ENCODE peak calls at places on chromosomes 7 and 10, in ten cellular contexts. T is K562, Z is upper lobe of left lung, S is sigmoid colon, M is HepG2, X is esophagus muscularis mucosa, V is transverse colon, R is stomach, P is H1, N is GM12878. A is an unnamed sample.

GRCh38 chr7:131106681-131107342 is 220.9 kb upstream of the MKLN1 start:
- DNase-seq in V (peak), R (peak), M (no peak), T (peak), Z (peak), S (peak), X (no peak), P (peak), N (no peak), A (peak)

GRCh38 chr7:158820656-158821055 is 8.7 kb downstream of the ESYT2 start:
- DNase-seq in R (no peak), S (no peak), P (peak), V (no peak), M (no peak), X (no peak), T (no peak), Z (no peak), N (no peak), A (no peak)

GRCh38 chr10:32961892-32962369 is 3.9 kb upstream of the ITGB1 start:
- DNase-seq in M (peak), V (no peak), T (no peak), N (no peak), R (no peak), S (no peak), P (no peak), Z (no peak), X (no peak), A (no peak)

GRCh38 chr7:151745090-151745638 is 131.8 kb downstream of the PRKAG2 start:
- DNase-seq in N (no peak), V (peak), S (no peak), P (no peak), T (no peak), X (no peak), R (peak), M (peak), Z (peak), A (no peak)

GRCh38 chr7:75772081-75773077 is at the start of gene CCL26:
- DNase-seq in V (peak), Z (peak), X (no peak), M (peak), S (peak), N (no peak), T (no peak), R (peak), P (no peak), A (peak)

GRCh38 chr10:99767901-99768300 is 14.5 kb upstream of the ABCC2 start:
- DNase-seq in S (no peak), V (no peak), M (no peak), R (no peak), N (no peak), T (no peak), P (no peak), Z (no peak), X (no peak), A (no peak)

GRCh38 chr10:110501142-110501937 is 3.6 kb downstream of the DUSP5 start:
- DNase-seq in R (peak), N (peak), P (peak), S (peak), M (peak), Z (peak), X (no peak), V (peak), T (peak), A (peak)

GRCh38 chr7:79272066-79272669 is 181.3 kb downstream of the MAGI2 start:
- DNase-seq in N (no peak), T (peak), S (no peak), P (no peak), Z (no peak), X (no peak), M (peak), R (no peak), V (no peak), A (no peak)

GRCh38 chr7:20862554-20862953 is 75.9 kb upstream of the SP8 start:
- DNase-seq in Z (no peak), P (no peak), T (no peak), S (no peak), R (no peak), V (no peak), X (no peak), M (no peak), N (no peak), A (no peak)

DNA sequence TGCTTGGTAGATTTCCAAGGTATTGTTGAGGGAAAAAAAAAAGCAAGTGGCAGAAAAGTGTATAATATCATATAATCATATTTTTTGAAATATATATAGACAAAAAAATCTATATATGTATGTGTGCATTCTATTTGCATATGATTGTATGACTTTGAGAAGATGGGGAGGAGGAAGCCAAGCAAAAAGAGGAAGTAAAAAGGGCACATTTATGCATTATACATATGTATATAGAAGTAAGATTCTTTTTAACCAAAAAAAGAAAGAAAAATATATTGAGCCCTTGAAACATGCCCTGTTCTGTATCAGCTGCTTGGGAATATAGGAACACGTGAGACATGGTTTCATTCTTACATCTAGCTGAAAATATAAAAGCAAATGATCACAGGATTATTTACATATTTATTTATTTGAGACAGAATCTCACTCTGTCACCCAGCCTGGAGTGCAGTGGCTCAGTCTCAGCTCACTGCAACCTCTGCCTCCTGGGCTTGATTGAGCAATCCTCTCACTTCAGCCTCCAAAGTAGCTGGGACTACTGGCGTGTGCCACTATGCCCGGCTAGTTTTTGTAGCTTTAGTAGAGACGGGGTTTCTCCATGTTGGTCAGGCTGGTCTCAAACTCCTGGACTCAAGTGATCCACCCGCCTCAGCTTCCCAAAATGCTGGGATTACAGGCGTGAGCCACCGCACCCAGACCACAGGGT is 18.0 kb upstream of the SLF2 start:
- DNase-seq in Z (no peak), V (peak), N (no peak), X (no peak), R (no peak), P (peak), T (no peak), S (no peak), M (no peak), A (no peak)
- TF ChIP-seq EP300 in Z (no peak), V (no peak), N (no peak), X (no peak), R (no peak), P (no peak), T (no peak), S (no peak), M (no peak), A (no peak)

DNA sequence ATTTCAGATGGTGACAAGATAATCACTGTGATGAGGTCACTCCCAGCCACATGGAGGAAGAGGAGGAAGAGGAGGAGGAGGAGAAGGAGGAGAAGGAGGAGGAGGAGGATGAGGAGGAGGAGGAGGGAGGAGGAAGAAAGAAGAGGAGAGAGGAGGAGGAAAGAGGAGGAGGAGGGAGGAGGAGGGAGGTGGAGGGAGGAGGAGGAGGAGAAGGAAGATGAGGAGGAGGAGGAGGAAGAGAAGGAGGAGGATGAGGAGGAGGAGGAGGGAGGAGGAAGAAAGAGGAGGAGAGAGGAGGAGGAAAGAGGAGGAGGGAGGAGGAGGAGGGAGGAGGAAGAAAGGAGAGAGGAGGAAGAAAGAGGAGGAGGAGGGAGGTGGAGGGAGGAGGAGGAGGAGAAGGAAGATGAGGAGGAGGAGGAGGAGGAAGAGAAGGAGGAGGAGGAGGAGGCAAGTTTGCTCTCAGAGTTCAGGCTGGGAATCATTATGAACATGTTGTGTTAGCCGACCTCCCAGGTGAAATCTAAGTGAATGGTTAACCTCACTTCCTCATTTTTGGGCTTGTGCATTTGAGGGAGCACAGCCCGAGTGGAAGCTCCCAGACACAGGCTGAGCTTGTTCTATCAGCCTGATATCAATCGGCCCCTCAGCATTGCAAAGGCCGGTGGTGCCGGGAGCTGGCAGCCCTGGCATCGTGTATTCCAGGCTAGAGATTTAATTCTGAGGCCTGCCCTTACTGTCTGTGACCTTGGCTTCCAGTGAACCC is 236.2 kb upstream of the PITRM1 start:
- DNase-seq in T (no peak), Z (no peak), R (no peak), P (no peak), X (no peak), V (no peak), N (no peak), S (no peak), M (no peak), A (peak)
- TF ChIP-seq POLR2A in T (no peak), Z (no peak), R (no peak), P (no peak), X (no peak), V (no peak), N (no peak), S (no peak), M (no peak), A (no peak)

GRCh38 chr10:125333769-125334168 is 173.4 kb upstream of the CTBP2 start:
- DNase-seq in T (no peak), M (no peak), P (no peak), R (no peak), N (no peak), Z (no peak), V (no peak), S (no peak), X (no peak), A (no peak)
- TF ChIP-seq POLR2AphosphoS5 in T (no peak), M (no peak), P (no peak), R (no peak), N (no peak), Z (no peak), V (no peak), S (no peak), X (no peak), A (no peak)

GRCh38 chr7:30977896-30978564 is 14.3 kb downstream of the GHRHR start:
- DNase-seq in M (peak), R (peak), X (no peak), Z (peak), N (no peak), S (peak), T (peak), P (peak), V (peak), A (no peak)
- TF ChIP-seq EP300 in M (no peak), R (no peak), X (no peak), Z (no peak), N (no peak), S (no peak), T (no peak), P (no peak), V (no peak), A (no peak)

GRCh38 chr7:2519119-2519930 is at the start of gene LFNG:
- DNase-seq in N (peak), T (peak), S (peak), Z (peak), V (peak), M (peak), R (peak), X (peak), P (peak), A (no peak)
- TF ChIP-seq POLR2A in N (peak), T (no peak), S (no peak), Z (peak), V (peak), M (no peak), R (no peak), X (no peak), P (no peak), A (peak)

GRCh38 chr10:113563306-113564088 is 10.6 kb downstream of the HABP2 start:
- DNase-seq in S (peak), R (peak), V (peak), M (peak), N (no peak), P (peak), T (peak), Z (peak), X (no peak), A (peak)
- TF ChIP-seq POLR2AphosphoS5 in S (no peak), R (no peak), V (no peak), M (no peak), N (no peak), P (no peak), T (no peak), Z (no peak), X (no peak), A (no peak)

GRCh38 chr10:77139746-77140145 is 497.9 kb downstream of the KCNMA1 start:
- DNase-seq in P (no peak), S (no peak), T (no peak), R (no peak), V (no peak), N (no peak), X (no peak), Z (no peak), M (no peak), A (no peak)

GRCh38 chr10:77146937-77147336 is 490.7 kb downstream of the KCNMA1 start:
- DNase-seq in V (no peak), S (no peak), P (no peak), T (no peak), M (no peak), X (no peak), R (no peak), Z (no peak), N (no peak), A (no peak)

GRCh38 chr10:77149001-77149400 is 488.6 kb downstream of the KCNMA1 start:
- DNase-seq in R (no peak), T (no peak), S (no peak), N (no peak), X (no peak), P (no peak), V (no peak), M (no peak), Z (no peak), A (no peak)

GRCh38 chr10:77147871-77148270 is 489.7 kb downstream of the KCNMA1 start:
- DNase-seq in V (no peak), S (no peak), R (no peak), X (no peak), N (no peak), Z (no peak), T (no peak), P (no peak), M (no peak), A (no peak)

DNA sequence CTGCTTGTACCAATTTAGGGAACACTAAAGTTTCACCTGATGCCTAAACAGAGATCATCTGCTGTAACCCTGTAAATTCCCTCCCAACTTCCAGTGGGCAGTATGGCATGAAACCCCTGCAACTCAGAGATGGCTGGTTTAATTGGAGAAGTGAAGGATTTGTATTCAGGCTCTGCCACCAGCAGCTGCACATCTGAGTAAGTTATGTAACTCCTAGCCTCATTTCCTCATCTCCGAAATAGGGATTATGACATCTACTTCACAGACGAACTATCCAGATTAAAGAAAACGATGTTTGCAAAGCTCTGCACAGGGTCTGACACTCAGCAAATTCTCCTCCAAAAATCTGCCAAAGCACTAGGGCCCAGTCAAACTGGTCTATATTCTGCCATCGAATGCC is 492.9 kb downstream of the KCNMA1 start:
- DNase-seq in N (no peak), T (no peak), R (no peak), P (no peak), M (no peak), X (no peak), V (no peak), S (no peak), Z (no peak), A (no peak)
- TF ChIP-seq EP300 in N (no peak), T (no peak), R (no peak), P (no peak), M (no peak), X (no peak), V (no peak), S (no peak), Z (no peak), A (no peak)

DNA sequence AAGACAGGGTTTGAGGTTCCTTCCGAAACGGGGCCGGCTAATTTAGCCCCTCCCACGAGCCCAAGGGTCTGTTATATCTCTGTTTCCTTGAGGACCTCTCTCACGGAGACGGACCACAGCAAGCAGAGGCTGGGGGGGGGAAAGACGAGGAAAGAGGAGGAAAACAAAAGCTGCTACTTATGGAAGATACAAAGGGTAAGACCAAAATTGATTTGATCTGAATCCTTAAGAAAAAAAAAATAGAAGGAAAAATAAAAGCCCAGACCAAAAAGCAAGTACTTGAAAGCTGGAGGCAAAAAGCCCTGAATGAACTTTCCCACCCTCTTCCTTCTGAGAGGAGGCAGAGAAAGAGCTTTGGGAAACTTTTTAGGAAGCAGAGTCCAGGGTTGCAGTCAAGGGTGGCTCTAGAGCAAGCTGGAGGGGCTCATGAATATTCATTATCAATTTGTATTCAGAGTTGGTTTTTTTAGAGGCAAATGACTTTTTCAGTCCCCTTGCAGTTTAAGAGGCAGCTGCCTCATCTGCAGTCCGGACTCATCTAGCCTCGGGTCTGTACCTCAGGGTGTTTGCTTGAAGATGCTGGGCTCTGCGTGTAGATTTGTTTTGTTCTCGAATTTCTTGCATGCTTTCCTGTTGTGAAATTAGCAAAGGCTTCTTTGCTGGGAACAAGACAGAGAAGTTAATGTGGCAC is at the start of gene ENTPD1:
- DNase-seq in N (peak), X (no peak), Z (peak), V (peak), T (no peak), P (no peak), R (no peak), M (no peak), S (no peak), A (no peak)
- TF ChIP-seq POLR2A in N (peak), X (peak), Z (no peak), V (peak), T (no peak), P (no peak), R (no peak), M (no peak), S (no peak), A (no peak)

GRCh38 chr10:36248314-36248981 is 606.4 kb upstream of the FZD8 start:
- DNase-seq in Z (no peak), T (no peak), M (no peak), R (no peak), V (no peak), N (no peak), X (no peak), S (no peak), P (no peak), A (no peak)
- TF ChIP-seq POLR2AphosphoS5 in Z (no peak), T (no peak), M (no peak), R (no peak), V (no peak), N (no peak), X (no peak), S (no peak), P (no peak), A (no peak)